ENCODE peak calls at places on chromosomes 5 and 9, in four cellular contexts. R, E, D and X are unnamed samples.

GRCh38 chr5:87195616-87196015 is 72.1 kb upstream of the RASA1 start:
- DNase-seq in E (no peak), D (no peak), R (no peak), X (peak)

GRCh38 chr5:14040542-14040941 is 96.1 kb upstream of the DNAH5 start:
- DNase-seq in E (no peak), R (no peak), D (no peak), X (no peak)

GRCh38 chr5:94945656-94946055 is 327.2 kb downstream of the SLF1 start:
- DNase-seq in E (no peak), R (no peak), D (no peak), X (no peak)

GRCh38 chr9:77170991-77171699 is 6.2 kb upstream of the VPS13A start:
- DNase-seq in E (no peak), R (no peak), D (no peak), X (no peak)

GRCh38 chr9:14243514-14244042 is 70.4 kb downstream of the NFIB start:
- DNase-seq in E (no peak), R (no peak), D (no peak), X (no peak)

GRCh38 chr9:98135938-98136337 is 16.9 kb upstream of the TRIM14 start:
- DNase-seq in D (no peak), E (no peak), R (no peak), X (no peak)

GRCh38 chr9:13952906-13953305 is 361.0 kb downstream of the NFIB start:
- DNase-seq in R (no peak), D (no peak), E (no peak), X (no peak)

GRCh38 chr5:19626218-19626617 is 361.8 kb downstream of the CDH18 start:
- DNase-seq in R (no peak), D (no peak), E (no peak), X (no peak)

GRCh38 chr5:133859073-133859472 is 109.4 kb downstream of the C5orf15 start:
- DNase-seq in R (no peak), D (no peak), E (peak), X (no peak)

GRCh38 chr9:89564257-89564878 is 40.4 kb upstream of the GADD45G start:
- DNase-seq in D (no peak), R (peak), E (peak), X (no peak)

GRCh38 chr5:157523976-157524375 is 51.6 kb downstream of the ADAM19 start:
- DNase-seq in D (no peak), R (no peak), E (no peak), X (peak)

GRCh38 chr9:16871358-16872151 is 1.1 kb upstream of the BNC2 start:
- DNase-seq in D (peak), R (peak), E (peak), X (peak)

GRCh38 chr9:27870404-27870803 is 297.1 kb upstream of the C9orf72 start:
- DNase-seq in R (no peak), E (no peak), D (no peak), X (no peak)

GRCh38 chr5:171630047-171630669 is 155.5 kb upstream of the SMIM23 start:
- DNase-seq in D (peak), E (peak), R (no peak), X (peak)